ENCODE peak calls at places on chromosomes 11 and 22, in five cellular contexts. Z, R, Y, T and D are unnamed samples.

GRCh38 chr22:48503876-48504275 is 1323.8 kb downstream of the BRD1 start:
- DNase-seq in Y (no peak), Z (no peak), T (no peak), R (no peak), D (no peak)

GRCh38 chr22:46056169-46057041 is 79.4 kb upstream of the WNT7B start:
- DNase-seq in T (peak; percentile 69), Z (peak; percentile 55), R (no peak), Y (peak; percentile 89), D (peak; percentile 77)

GRCh38 chr11:3952715-3953114 is 97.3 kb downstream of the STIM1 start:
- DNase-seq in R (no peak), Y (no peak), T (no peak), Z (no peak), D (no peak)

GRCh38 chr11:22192642-22193347 is at the start of gene ANO5:
- DNase-seq in Z (peak; percentile 78), Y (peak; percentile 85), T (no peak), R (peak; percentile 2), D (peak; percentile 74)

GRCh38 chr11:76783901-76784813 is 1.0 kb downstream of the TSKU start:
- DNase-seq in T (peak; percentile 87), Y (peak; percentile 92), R (peak; percentile 71), Z (peak; percentile 56), D (no peak)

GRCh38 chr11:63560506-63561179 is 2.5 kb downstream of the PLAAT2 start:
- DNase-seq in Y (peak; percentile 84), Z (peak; percentile 85), T (no peak), R (peak; percentile 47), D (no peak)

GRCh38 chr11:14308114-14308896 is 50.7 kb downstream of the RRAS2 start:
- DNase-seq in T (peak; percentile 70), Y (no peak), Z (no peak), R (peak; percentile 60), D (no peak)

GRCh38 chr11:130068546-130068985 is 1.1 kb upstream of the APLP2 start:
- DNase-seq in R (peak; percentile 56), Z (no peak), Y (no peak), T (no peak), D (no peak)

GRCh38 chr11:134252539-134253188 is 488 bp downstream of the THYN1 start:
- DNase-seq in Y (no peak), Z (no peak), R (no peak), T (peak; percentile 11), D (no peak)

GRCh38 chr11:63564785-63565350 is 1.7 kb upstream of the PLAAT2 start:
- DNase-seq in Y (peak; percentile 59), T (no peak), Z (peak; percentile 73), R (peak; percentile 71), D (no peak)

GRCh38 chr11:86108146-86108545 is 39.3 kb upstream of the PICALM start:
- DNase-seq in Z (no peak), Y (no peak), R (no peak), T (no peak), D (no peak)

GRCh38 chr11:111604392-111605009 is 2.3 kb downstream of the SIK2 start:
- DNase-seq in Y (no peak), Z (no peak), T (peak; percentile 66), R (peak; percentile 66), D (no peak)

GRCh38 chr11:57368106-57368826 is 12.7 kb downstream of the PRG3 start:
- DNase-seq in Y (no peak), Z (no peak), R (peak; percentile 82), T (no peak), D (no peak)

GRCh38 chr11:33721291-33721840 is 14.9 kb downstream of the CD59 start:
- DNase-seq in Z (no peak), Y (no peak), R (no peak), T (peak; percentile 82), D (no peak)

GRCh38 chr11:12008790-12009616 is 577 bp upstream of the DKK3 start:
- DNase-seq in R (no peak), T (no peak), Z (peak; percentile 47), Y (peak; percentile 87), D (peak; percentile 85)

GRCh38 chr11:92035488-92035887 is 189.1 kb upstream of the FAT3 start:
- DNase-seq in Y (no peak), R (peak; percentile 86), Z (no peak), T (no peak), D (no peak)

GRCh38 chr11:10325398-10326079 is 20.7 kb downstream of the ADM start:
- DNase-seq in Y (no peak), R (no peak), Z (no peak), T (peak; percentile 93), D (no peak)

GRCh38 chr11:33912405-33913361 is 20.8 kb upstream of the LMO2 start:
- DNase-seq in Z (no peak), R (peak; percentile 95), Y (no peak), T (peak; percentile 93), D (no peak)

GRCh38 chr11:86358720-86359119 is 16.0 kb upstream of the CCDC81 start:
- DNase-seq in T (no peak), Z (no peak), Y (no peak), R (no peak), D (no peak)

GRCh38 chr11:19577391-19577831 is 135.2 kb upstream of the NAV2 start:
- DNase-seq in Z (peak; percentile 41), R (no peak), T (peak; percentile 29), Y (peak; percentile 75), D (peak; percentile 78)

GRCh38 chr11:21567628-21568290 is 625.1 kb upstream of the ANO5 start:
- DNase-seq in Y (no peak), T (no peak), Z (no peak), R (peak; percentile 71), D (no peak)

GRCh38 chr11:1478544-1478943 is 8.0 kb downstream of the MOB2 start:
- DNase-seq in T (no peak), R (no peak), Z (no peak), Y (no peak), D (no peak)

GRCh38 chr11:100151944-100152343 is 535.1 kb upstream of the ARHGAP42 start:
- DNase-seq in Z (no peak), R (peak; percentile 22), Y (no peak), T (no peak), D (no peak)

GRCh38 chr11:20501971-20502370 is 97.4 kb upstream of the SLC6A5 start:
- DNase-seq in T (no peak), Z (no peak), Y (no peak), R (no peak), D (no peak)

GRCh38 chr22:50733521-50734342 is 4.3 kb upstream of the ACR start:
- DNase-seq in R (no peak), Z (no peak), Y (peak; percentile 78), T (peak; percentile 19), D (no peak)
- TF ChIP-seq CTCF in R (no peak), Z (no peak), Y (no peak), T (no peak), D (no peak)

DNA sequence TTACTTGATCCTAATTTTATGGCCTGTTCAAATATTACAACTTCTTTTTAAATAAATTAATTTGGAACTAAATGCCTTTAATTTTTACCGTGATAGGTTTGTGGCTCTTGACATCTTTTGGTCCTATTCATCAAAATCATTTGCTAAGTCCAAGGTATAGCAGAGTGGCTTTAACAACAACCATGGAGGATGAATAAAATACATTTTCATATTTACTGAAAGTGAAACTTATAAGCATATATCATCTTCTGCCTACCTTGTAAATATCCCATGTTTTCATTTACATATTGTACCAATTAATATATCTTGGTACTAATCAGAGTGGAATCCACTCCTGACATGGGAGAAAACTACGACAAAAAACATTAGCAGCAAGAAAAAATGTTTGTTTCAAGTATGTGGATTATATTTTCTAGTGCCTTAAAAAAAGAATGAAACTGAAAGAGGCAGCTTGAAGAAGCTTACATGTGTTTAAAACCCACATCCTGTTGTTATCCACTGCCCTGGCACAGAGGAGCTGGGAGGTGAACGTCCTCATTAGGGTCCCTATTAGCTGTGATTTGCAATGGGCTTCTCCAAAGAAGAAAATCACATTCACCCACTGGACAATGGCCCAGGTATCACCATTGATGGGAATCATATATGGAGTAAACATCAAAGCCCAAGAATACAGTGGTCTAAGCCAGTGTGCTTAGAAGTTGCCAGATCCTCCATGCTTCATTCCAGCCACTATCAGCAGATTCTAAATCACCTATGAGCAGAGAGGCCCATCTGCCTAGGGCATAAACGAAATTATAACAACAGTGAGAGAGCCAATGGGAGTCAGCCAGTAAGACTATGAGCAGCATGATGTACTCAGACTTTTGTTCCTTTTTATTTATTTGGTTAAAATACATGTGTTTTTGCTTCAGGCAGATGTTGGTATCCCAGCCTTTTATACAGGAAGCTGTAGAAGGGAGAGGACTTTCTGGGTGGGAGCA is 84.7 kb downstream of the MAML2 start:
- DNase-seq in Y (no peak), R (no peak), T (no peak), Z (no peak), D (no peak)
- H3K4me3 ChIP-seq in Y (no peak overlapping the region), R (no peak overlapping the region), T (no peak overlapping the region), Z (no peak overlapping the region), D (peak overlapping the region; percentile 10)

DNA sequence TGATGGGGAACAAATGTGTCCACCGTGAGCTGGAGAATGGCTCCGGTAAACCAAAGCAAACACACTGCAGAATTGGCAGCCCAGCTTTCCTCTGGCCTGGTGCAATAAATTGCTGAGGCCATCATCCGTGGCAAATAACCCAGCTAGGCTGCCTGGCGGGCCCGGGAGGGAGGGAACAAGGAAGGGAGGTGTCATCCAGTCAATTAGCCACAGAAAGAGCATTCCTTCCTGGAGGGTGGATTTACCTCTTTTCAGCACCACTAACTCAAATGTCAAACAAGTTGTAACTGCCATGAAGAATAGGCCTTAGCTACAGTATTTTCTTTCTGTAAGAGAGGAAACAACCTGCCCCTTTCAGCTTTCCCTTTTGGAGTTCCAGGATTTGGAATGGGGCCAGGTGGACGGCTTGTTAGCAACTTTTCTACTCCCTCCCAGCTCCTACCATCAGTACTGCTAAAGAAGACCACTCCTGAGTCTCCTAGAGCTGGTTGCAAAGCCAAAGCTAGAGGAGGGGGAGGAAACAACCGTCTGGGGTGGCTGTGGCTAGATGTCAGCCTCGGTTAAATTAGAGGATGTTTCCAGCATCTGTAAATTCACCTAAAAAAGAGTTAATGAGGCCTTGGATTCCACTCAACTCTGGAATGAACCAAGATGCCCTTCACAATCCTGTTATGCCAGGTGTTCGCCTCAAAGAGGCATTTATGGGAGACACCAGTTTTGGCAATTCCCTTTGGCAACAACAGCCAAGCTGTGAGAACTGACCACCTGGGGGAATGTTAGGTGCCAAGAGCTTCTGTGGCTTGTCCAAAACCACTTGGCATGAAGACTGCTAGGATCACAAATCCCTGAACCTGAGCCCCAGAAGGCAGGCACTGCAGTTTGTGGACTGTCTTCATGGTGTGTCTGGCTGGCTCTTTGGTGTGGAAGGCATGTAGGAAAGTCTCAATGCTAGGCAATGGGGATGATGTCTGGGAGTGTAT is 164.1 kb upstream of the BDNF start:
- DNase-seq in Y (no peak), T (no peak), R (peak; percentile 28), Z (no peak), D (no peak)
- TF ChIP-seq CTCF in Y (no peak), T (no peak), R (no peak), Z (no peak), D (no peak)

GRCh38 chr22:20531404-20532181 is 24.2 kb downstream of the MED15 start:
- DNase-seq in Z (peak; percentile 62), Y (peak; percentile 91), R (peak; percentile 96), T (peak; percentile 95), D (peak; percentile 85)
- H3K4me3 ChIP-seq in Z (no peak overlapping the region), Y (no peak overlapping the region), R (no peak overlapping the region), T (no peak overlapping the region), D (peak overlapping the region; percentile 33)

DNA sequence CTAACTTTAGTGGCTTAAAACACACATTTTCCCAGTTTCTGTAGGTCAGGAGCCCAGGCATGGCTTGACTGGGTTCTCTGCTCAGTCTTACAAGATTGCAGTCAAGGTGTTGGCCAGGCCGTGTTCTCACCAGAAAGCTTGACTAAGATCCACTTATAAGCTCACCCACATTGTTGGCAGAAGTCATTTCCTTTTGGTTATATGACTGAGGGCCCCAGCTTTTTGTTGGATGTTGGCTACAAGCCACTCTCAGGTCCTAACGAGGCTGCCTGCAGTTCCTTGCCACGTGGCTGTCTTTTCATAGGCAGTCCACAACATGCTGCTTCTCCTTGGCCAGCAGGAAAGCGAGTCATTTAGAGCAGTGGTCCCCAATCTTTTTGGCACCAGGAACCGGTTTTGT is 79.3 kb upstream of the CRTAM start:
- DNase-seq in R (peak; percentile 81), Z (no peak), T (peak; percentile 72), Y (no peak), D (no peak)
- TF ChIP-seq CTCF in R (no peak), Z (no peak), T (no peak), Y (no peak), D (no peak)